ENCODE peak calls at places on chromosomes 5 and 9, in six cellular contexts. H is GM23338, I is fibroblast of lung, D is K562, F is HCT116, E is MM.1S. S is an unnamed sample.
A peak's percentile ranks its signal among the peaks of the same experiment; 100 is the strongest.

GRCh38 chr9:93319301-93319991 is 132.0 kb upstream of the FAM120A start:
- DNase-seq in H (no peak), D (no peak), F (no peak), E (no peak), I (no peak), S (no peak)

GRCh38 chr9:107489144-107489673 is 360 bp downstream of the KLF4 start:
- DNase-seq in H (no peak), F (no peak), I (peak; percentile 22), D (no peak), E (no peak), S (no peak)

GRCh38 chr9:120396418-120396817 is 183.5 kb downstream of the CDK5RAP2 start:
- DNase-seq in F (no peak), I (no peak), H (no peak), E (no peak), D (no peak), S (no peak)

GRCh38 chr5:109250533-109251329 is 159.0 kb downstream of the PJA2 start:
- DNase-seq in E (no peak), I (no peak), D (no peak), H (no peak), F (no peak), S (no peak)

GRCh38 chr5:54450542-54450941 is 5.0 kb upstream of the HSPB3 start:
- DNase-seq in I (no peak), H (peak; percentile 28), F (no peak), D (no peak), E (no peak), S (no peak)

GRCh38 chr5:175337680-175338079 is 106.3 kb downstream of the DRD1 start:
- DNase-seq in H (peak; percentile 51), D (no peak), I (no peak), F (no peak), E (no peak), S (no peak)

GRCh38 chr5:157066080-157066479 is 7.2 kb upstream of the HAVCR1 start:
- DNase-seq in H (no peak), D (no peak), I (no peak), F (no peak), E (no peak), S (no peak)

GRCh38 chr9:133359420-133360175 is 3.2 kb downstream of the SURF2 start:
- DNase-seq in I (no peak), F (no peak), H (peak; percentile 72), D (peak; percentile 53), E (no peak), S (peak; percentile 43)

GRCh38 chr5:97078958-97079357 is 63.5 kb downstream of the LIX1 start:
- DNase-seq in F (no peak), H (no peak), D (no peak), I (peak; percentile 81), E (no peak), S (no peak)

GRCh38 chr9:128098936-128099931 is 28.3 kb downstream of the PTGES2 start:
- DNase-seq in D (peak; percentile 46), E (no peak), F (no peak), H (no peak), I (peak; percentile 18), S (no peak)

GRCh38 chr9:31908158-31908890 is 476.1 kb upstream of the ACO1 start:
- DNase-seq in D (no peak), I (no peak), E (peak; percentile 55), F (peak; percentile 63), H (no peak), S (no peak)

GRCh38 chr5:74392698-74393431 is 247.7 kb downstream of the ENC1 start:
- DNase-seq in F (no peak), E (no peak), H (no peak), I (peak; percentile 38), D (no peak), S (no peak)

GRCh38 chr5:78062645-78063044 is 231.9 kb downstream of the AP3B1 start:
- DNase-seq in D (no peak), H (no peak), F (no peak), E (no peak), I (no peak), S (no peak)

GRCh38 chr5:170434953-170435605 is 45.9 kb upstream of the KCNMB1 start:
- DNase-seq in I (peak; percentile 60), D (peak; percentile 71), H (peak; percentile 78), E (peak; percentile 33), F (peak; percentile 32), S (peak; percentile 43)

GRCh38 chr5:116766470-116766947 is 191.9 kb upstream of the SEMA6A start:
- DNase-seq in E (no peak), H (no peak), I (peak; percentile 94), F (peak; percentile 69), D (peak; percentile 24), S (peak; percentile 81)

DNA sequence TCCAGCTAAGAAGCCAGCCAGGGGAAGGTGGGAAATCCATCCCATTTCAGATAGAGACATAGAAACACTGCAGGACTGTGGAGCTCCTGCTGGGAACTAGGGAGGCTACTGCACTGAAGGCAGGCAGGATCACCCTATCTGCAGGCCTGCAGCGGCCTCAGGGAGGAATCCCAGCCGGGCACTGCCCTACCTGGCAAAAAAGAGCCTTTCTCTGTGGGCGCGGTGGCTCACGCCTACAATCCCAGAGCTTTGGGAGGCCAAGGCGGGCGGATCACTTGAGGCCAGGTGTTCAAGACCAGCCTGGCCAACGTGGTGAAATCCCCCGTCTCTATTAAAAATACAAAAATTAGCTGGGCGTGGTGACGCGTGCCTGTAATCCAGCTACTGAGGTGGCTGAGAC is 71.4 kb upstream of the PHYKPL start:
- DNase-seq in E (no peak), D (no peak), F (no peak), I (no peak), H (no peak), S (no peak)
- H3K4me3 ChIP-seq in E (no peak overlapping the region), D (no peak overlapping the region), F (no peak overlapping the region), I (no peak overlapping the region), H (no peak overlapping the region), S (no peak overlapping the region)

GRCh38 chr5:177403826-177404640 is 3.6 kb upstream of the PFN3 start:
- DNase-seq in I (peak; percentile 81), D (peak; percentile 94), H (peak; percentile 80), F (peak; percentile 56), E (peak; percentile 85), S (peak; percentile 62)

GRCh38 chr5:177405312-177405711 is 4.1 kb downstream of the F12 start:
- DNase-seq in E (no peak), F (no peak), H (no peak), D (no peak), I (no peak), S (no peak)

GRCh38 chr5:177404641-177405134 is 4.2 kb upstream of the PFN3 start:
- DNase-seq in D (peak; percentile 29), F (no peak), I (no peak), H (no peak), E (no peak), S (no peak)

GRCh38 chr5:177402271-177403043 is 2.0 kb upstream of the PFN3 start:
- DNase-seq in E (no peak), H (peak; percentile 97), I (peak; percentile 43), F (peak; percentile 82), D (no peak), S (peak; percentile 66)

DNA sequence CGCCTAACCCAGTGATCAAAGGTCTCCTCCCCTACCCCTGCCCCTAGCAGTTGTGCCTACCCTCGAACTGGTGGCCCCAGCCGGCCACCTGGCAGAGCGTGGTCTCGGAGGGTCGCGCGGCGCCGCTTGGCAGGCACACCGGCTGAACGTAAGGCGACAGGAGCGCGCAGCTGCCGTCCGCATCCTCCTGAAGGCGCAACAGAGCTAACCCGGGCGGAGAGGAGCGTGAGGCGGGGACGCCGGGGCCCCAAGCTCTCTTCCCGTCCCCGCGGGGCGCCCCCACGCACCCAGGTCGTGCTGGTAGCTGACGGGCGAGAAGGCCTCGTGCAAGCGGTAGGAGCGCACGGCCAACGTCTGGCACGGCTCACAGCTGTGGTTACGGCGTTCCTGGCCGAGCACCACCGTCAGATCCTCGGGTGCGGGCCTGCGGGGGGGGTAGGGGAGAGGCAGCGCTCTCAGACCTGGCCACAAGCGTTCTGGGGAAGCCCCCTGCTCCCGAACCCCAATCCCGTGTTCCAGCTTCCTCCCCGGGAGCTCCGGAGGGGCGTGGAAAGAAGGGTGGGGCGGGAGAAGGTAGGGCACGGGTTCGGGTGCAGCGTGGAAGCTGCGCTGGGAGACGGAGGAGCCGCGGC is 2.8 kb upstream of the PFN3 start:
- DNase-seq in I (no peak), F (no peak), E (peak; percentile 37), D (peak; percentile 39), H (peak; percentile 65), S (peak; percentile 21)
- TF ChIP-seq EZH2 in I (peak; percentile 12), F (no peak), E (no peak), D (no peak), H (peak; percentile 41), S (no peak)

GRCh38 chr9:311837-312236 is 97.2 kb downstream of the DOCK8 start:
- DNase-seq in I (no peak), E (no peak), F (no peak), H (no peak), D (no peak), S (no peak)

GRCh38 chr9:303502-303901 is 88.8 kb downstream of the DOCK8 start:
- DNase-seq in F (no peak), D (no peak), H (no peak), I (no peak), E (no peak), S (no peak)

GRCh38 chr9:304519-305185 is 90.0 kb downstream of the DOCK8 start:
- DNase-seq in I (no peak), F (no peak), E (no peak), H (peak; percentile 63), D (no peak), S (no peak)

GRCh38 chr9:304106-304505 is 89.4 kb downstream of the DOCK8 start:
- DNase-seq in F (no peak), D (no peak), I (no peak), H (no peak), E (no peak), S (no peak)

DNA sequence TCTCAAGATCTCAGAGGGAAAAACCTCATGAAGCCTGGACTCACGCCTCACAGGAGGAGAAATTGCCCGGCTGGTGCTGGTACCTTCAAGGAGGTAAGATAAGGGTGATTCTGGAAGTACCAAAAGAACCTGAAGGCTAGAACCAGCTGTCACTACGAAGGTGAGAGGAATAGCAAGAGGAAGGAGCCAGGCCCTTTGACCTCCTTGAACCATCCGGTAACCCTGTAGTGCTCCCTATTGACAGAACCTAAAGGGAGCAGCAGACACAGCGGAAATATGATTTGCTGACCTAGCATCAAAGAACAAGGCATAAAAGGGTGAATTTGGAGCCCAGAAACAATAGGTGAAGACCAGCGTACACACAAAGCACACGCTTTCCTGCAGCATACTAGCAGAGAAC is 92.2 kb downstream of the DOCK8 start:
- DNase-seq in E (peak; percentile 37), D (peak; percentile 22), F (no peak), H (peak; percentile 73), I (no peak), S (no peak)
- TF ChIP-seq CTCF in E (peak; percentile 31), D (peak; percentile 40), F (peak; percentile 8), H (peak; percentile 60), I (no peak), S (peak; percentile 13)

GRCh38 chr5:132455614-132456115 is 34.9 kb downstream of the IRF1 start:
- DNase-seq in F (no peak), D (no peak), E (no peak), H (peak; percentile 58), I (no peak), S (no peak)
- H3K4me3 ChIP-seq in F (no peak overlapping the region), D (no peak overlapping the region), E (peak overlapping the region; percentile 51), H (no peak overlapping the region), I (no peak overlapping the region), S (no peak overlapping the region)

S was measured in A673.